ENCODE peak calls at places on chromosomes 13 and 19, in six cellular contexts. Y, O, W, I, D and C are unnamed samples.

GRCh38 chr19:46133777-46134231 is 9.3 kb upstream of the IGFL3 start:
- DNase-seq in Y (no peak), O (no peak), W (no peak), I (no peak), D (no peak), C (no peak)

GRCh38 chr13:32045537-32045936 is 14.0 kb downstream of the FRY start:
- DNase-seq in Y (no peak), O (no peak), W (no peak), I (no peak), D (no peak), C (no peak)

GRCh38 chr13:84126671-84127171 is 244.4 kb upstream of the SLITRK1 start:
- DNase-seq in Y (no peak), O (peak), W (no peak), I (no peak), D (no peak), C (no peak)

GRCh38 chr13:112994084-112994780 is 25.2 kb downstream of the MCF2L start:
- DNase-seq in Y (no peak), O (no peak), W (no peak), I (no peak), D (no peak), C (no peak)

GRCh38 chr13:23754506-23754905 is 134.7 kb downstream of the MIPEP start:
- DNase-seq in Y (peak), O (no peak), W (no peak), I (no peak), D (no peak), C (no peak)

GRCh38 chr19:49855277-49855675 is 4.3 kb downstream of the PTOV1 start:
- DNase-seq in Y (no peak), O (no peak), W (no peak), I (no peak), D (no peak), C (no peak)

GRCh38 chr19:48967346-48968178 is 2.5 kb downstream of the FTL start:
- DNase-seq in Y (peak), O (no peak), W (peak), I (no peak), D (no peak), C (no peak)

GRCh38 chr13:30982506-30982905 is 50.0 kb downstream of the TEX26 start:
- DNase-seq in Y (no peak), O (peak), W (no peak), I (no peak), D (no peak), C (no peak)

GRCh38 chr19:2362039-2362969 is 2.2 kb downstream of the TMPRSS9 start:
- DNase-seq in Y (no peak), O (no peak), W (no peak), I (no peak), D (no peak), C (no peak)

GRCh38 chr19:1259206-1259872 is 9.8 kb upstream of the CIRBP start:
- DNase-seq in Y (peak), O (peak), W (peak), I (no peak), D (no peak), C (peak)

GRCh38 chr13:51453308-51453958 is 597 bp upstream of the INTS6 start:
- DNase-seq in Y (peak), O (peak), W (peak), I (no peak), D (peak), C (peak)

GRCh38 chr19:7746903-7747884 is at the start of gene CD209:
- DNase-seq in Y (no peak), O (no peak), W (no peak), I (no peak), D (no peak), C (no peak)

GRCh38 chr19:42573642-42574041 is 21.1 kb downstream of the CEACAM8 start:
- DNase-seq in Y (no peak), O (no peak), W (no peak), I (no peak), D (no peak), C (no peak)

GRCh38 chr13:98541211-98541610 is 35.7 kb downstream of the STK24 start:
- DNase-seq in Y (no peak), O (no peak), W (no peak), I (no peak), D (no peak), C (no peak)

GRCh38 chr13:77928909-77929308 is 10.3 kb upstream of the EDNRB start:
- DNase-seq in Y (no peak), O (peak), W (no peak), I (no peak), D (no peak), C (no peak)

GRCh38 chr19:45076029-45076850 is at the start of gene ZNF296:
- DNase-seq in Y (peak), O (no peak), W (peak), I (no peak), D (peak), C (peak)

GRCh38 chr13:95083758-95084157 is 217.5 kb downstream of the ABCC4 start:
- DNase-seq in Y (no peak), O (no peak), W (no peak), I (no peak), D (no peak), C (no peak)

GRCh38 chr13:36131931-36132297 is 732 bp upstream of the DCLK1 start:
- DNase-seq in Y (no peak), O (no peak), W (no peak), I (no peak), D (no peak), C (no peak)

GRCh38 chr19:11152318-11153062 is 3.1 kb downstream of the SPC24 start:
- DNase-seq in Y (no peak), O (no peak), W (no peak), I (no peak), D (no peak), C (no peak)

GRCh38 chr19:54062643-54063042 is 1.1 kb downstream of the VSTM1 start:
- DNase-seq in Y (no peak), O (no peak), W (no peak), I (no peak), D (no peak), C (no peak)

GRCh38 chr19:1360818-1361461 is 22.8 kb upstream of the NDUFS7 start:
- DNase-seq in Y (no peak), O (no peak), W (no peak), I (no peak), D (no peak), C (no peak)

GRCh38 chr13:60583911-60584753 is 187.1 kb downstream of the TDRD3 start:
- DNase-seq in Y (no peak), O (no peak), W (peak), I (peak), D (no peak), C (no peak)

GRCh38 chr13:66586489-66586888 is 643.6 kb downstream of the PCDH9 start:
- DNase-seq in Y (no peak), O (no peak), W (no peak), I (no peak), D (no peak), C (no peak)

GRCh38 chr19:993361-993830 is 6.8 kb upstream of the GRIN3B start:
- DNase-seq in Y (peak), O (no peak), W (no peak), I (no peak), D (no peak), C (no peak)

GRCh38 chr13:57557979-57558529 is 73.5 kb upstream of the PCDH17 start:
- DNase-seq in Y (peak), O (no peak), W (no peak), I (no peak), D (no peak), C (no peak)

GRCh38 chr19:58277748-58278147 is 1.0 kb upstream of the ZNF8 start:
- DNase-seq in Y (no peak), O (no peak), W (no peak), I (no peak), D (no peak), C (no peak)

GRCh38 chr19:9991425-9992191 is 18.7 kb downstream of the COL5A3 start:
- DNase-seq in Y (no peak), O (no peak), W (no peak), I (no peak), D (no peak), C (no peak)

GRCh38 chr13:33467556-33467955 is 182.0 kb upstream of the STARD13 start:
- DNase-seq in Y (no peak), O (no peak), W (no peak), I (no peak), D (no peak), C (no peak)

GRCh38 chr13:102346769-102347168 is 55.1 kb downstream of the FGF14 start:
- DNase-seq in Y (no peak), O (no peak), W (no peak), I (no peak), D (no peak), C (no peak)

GRCh38 chr19:48249502-48250014 is 6.2 kb downstream of the CARD8 start:
- DNase-seq in Y (no peak), O (peak), W (peak), I (no peak), D (no peak), C (peak)

GRCh38 chr19:45878043-45878794 is 7.7 kb downstream of the IRF2BP1 start:
- DNase-seq in Y (peak), O (no peak), W (no peak), I (no peak), D (no peak), C (no peak)

GRCh38 chr19:32830231-32831014 is 39.1 kb downstream of the SLC7A9 start:
- DNase-seq in Y (no peak), O (no peak), W (no peak), I (no peak), D (no peak), C (no peak)

DNA sequence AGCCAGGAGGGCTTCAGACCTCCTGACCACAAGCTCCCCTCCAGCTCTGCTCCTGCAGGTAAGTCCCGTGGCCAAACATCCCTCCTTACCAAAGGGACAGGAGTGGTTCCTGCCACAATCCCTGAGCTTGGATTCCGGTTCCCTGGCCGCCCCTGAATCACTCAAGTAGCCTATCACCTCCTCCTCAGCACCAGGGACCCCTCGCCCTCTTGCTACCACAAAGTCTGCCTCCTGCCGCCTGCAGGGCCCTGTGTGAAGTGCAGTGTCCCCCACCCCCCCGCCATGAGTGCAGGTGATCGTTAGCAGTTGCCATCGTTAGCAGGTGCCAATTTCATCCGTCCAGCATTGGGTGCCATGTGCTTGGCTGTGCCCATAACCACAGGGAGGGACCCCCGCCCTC is 40.8 kb upstream of the RANBP3 start:
- DNase-seq in Y (no peak), O (no peak), W (peak), I (peak), D (no peak), C (no peak)
- TF ChIP-seq TAF1 in Y (no peak), O (no peak), W (no peak), I (no peak), D (no peak), C (no peak)

DNA sequence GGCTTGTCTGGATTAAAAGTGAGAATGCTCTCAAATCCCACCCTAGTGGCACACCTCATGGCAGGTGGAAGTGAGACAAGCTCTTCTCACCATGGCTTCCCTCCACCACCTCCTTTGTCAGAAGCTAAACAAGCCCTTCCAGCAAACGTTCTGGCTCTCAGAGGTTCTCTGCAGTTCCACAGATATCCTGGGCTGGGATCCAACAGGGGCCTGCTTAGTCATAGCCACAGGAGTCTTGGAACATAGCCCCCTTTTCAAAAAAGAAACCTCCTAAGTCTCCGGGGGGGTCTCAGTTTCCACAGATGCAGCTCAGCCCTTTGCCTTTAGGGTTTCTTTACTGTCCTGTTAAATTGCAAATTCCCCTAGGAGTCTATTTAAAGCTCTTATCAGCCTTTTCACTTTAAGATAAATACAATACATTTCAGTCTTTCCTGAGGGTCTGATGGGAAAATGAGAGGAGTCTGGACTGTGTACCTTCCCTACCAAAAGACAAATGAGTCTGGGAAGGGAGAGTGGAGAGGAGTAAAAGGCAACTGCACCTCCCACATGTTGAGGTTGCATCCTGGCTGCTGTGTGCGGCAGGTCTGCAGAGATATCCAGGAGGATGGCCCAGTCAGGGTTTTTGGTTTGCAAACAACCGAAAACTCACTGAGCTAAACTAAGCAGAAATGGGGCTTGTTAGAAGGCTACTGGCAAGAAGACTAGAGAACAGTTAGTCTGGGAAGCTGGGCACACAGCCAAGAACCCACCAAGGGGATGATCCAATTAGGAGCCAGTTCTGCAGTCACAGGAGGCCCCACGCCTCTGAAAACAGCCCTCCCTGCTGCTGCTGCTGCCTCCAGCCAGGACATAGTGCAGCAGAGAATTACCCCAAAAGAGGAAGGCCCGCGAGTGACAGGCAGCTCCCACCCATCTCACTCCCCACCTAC is 41.4 kb upstream of the SERP2 start:
- DNase-seq in Y (no peak), O (no peak), W (no peak), I (no peak), D (no peak), C (no peak)
- TF ChIP-seq POLR2AphosphoS5 in Y (no peak), O (no peak), W (no peak), I (no peak), D (no peak), C (no peak)

GRCh38 chr19:36141039-36141914 is 1.4 kb downstream of the CAPNS1 start:
- DNase-seq in Y (peak), O (peak), W (peak), I (peak), D (peak), C (peak)
- TF ChIP-seq POLR2A in Y (no peak), O (peak), W (no peak), I (no peak), D (no peak), C (no peak)

DNA sequence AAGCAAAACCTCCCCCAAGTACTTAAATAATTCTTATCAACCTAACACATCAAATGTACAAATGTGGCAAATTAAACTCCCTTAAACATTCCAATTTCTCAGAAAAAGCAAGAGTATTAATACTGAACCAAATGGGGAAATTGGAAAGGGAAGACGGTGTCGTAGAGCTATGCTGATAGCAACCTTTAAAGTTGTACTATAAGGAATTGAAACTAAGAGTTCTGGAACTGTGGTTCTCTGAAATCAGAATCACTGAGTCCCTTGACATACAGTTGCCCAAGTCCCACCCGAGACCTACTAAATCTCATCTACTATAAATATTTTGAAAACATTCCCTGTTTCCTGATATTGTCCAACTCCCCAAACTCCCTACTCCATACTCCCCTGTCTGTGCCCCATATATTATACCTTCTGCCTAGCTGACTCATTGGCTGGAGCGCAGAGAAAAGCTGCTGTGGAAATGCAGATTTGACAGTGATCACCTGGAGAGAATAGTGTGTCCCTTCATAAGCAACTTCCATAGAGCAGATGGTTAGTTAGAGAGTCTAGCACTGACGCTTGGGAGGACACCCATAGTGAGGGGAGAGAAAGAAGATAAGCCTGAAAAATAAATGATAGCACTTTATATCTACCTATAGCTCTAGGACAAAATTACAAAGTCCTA is 51.4 kb upstream of the ITM2B start:
- DNase-seq in Y (no peak), O (no peak), W (no peak), I (no peak), D (no peak), C (no peak)
- TF ChIP-seq TAF1 in Y (no peak), O (no peak), W (no peak), I (no peak), D (no peak), C (no peak)

DNA sequence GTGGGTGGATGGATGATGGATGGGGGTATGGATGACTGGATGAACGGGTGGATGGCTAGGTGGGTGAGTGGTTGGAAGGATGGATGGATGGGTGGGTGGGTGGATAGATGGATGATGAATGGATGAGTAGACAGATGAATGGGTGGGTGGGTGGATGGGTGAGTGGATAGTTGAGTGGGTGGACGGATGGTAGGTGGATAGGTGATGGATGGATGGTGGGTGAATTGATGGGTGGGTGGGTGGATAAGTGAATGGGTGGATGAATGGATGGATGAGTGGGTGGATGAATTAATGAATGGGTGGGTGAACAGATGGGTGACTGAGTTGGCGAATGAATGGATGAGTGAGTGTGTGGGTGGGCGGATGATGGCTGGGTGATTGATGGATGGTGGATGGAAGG is 4.9 kb downstream of the SMIM24 start:
- DNase-seq in Y (no peak), O (no peak), W (no peak), I (no peak), D (no peak), C (no peak)
- TF ChIP-seq POLR2AphosphoS5 in Y (no peak), O (no peak), W (no peak), I (no peak), D (no peak), C (no peak)

DNA sequence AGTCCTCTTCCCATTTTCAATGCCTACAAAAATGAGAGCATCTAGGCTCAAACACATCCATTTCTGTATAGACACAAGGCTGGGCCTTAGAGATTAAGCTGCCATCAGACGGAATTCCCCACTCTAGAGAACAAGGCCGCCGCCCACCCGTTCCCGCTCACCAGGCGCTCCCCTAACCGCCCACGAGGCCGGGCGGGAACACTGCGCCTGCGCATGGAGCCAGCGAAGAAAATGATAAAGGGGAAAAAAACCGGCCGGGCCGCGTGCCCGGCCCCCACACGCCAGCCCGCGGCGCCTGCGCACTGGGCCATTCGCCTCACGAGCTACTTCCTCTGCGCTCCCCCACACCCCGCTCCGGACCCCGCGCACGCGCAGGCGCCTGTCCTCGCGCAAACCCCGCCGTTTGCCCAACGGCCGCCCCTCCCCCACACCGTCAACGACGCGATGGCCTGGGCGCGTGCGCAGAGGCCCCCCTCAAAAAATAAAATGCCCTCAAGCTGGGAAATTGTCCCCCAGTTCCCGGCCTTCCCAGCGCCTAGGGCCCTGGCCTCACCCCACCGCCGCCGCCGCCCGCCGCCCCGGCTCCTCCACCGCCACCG is 540 bp downstream of the HNRNPL start:
- DNase-seq in Y (peak), O (peak), W (peak), I (peak), D (peak), C (peak)
- TF ChIP-seq POLR2A in Y (peak), O (peak), W (peak), I (no peak), D (peak), C (no peak)

DNA sequence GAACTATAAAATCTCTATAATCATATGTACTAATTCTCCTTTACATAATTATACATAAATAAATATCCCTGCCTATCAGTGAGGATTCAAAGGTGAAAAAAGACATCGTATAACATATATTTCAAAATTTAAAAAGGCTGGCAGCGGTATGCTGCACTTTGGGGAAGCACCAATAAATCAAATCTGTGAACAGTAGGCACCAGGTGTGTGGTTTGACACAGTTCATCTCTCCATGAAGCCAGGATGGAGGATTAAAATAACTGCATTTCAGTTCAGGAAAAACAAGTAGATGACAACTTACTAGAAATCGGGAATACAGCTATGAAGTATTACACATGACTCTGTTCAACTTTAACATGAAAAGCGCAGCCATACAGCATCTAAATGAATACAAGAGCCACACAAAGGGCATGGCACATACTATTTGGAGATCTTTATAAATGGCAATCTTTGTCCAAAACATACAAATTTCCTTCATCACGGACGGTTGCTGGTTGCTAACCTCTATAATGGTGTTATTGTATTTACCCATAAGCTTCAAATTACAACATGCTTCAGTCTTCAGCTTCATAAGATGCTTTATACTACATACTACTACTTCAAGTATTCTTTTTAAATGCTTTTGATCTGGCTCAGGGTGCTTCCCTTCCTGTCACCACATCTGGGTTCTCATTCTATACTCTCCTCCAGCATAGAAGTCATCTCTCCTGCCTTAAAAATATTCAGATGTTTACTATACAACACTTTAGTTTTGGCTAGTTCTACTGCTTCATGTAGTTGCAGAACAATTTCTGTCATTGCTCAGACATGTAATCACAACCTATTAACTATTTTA is 128.7 kb downstream of the KLF12 start:
- DNase-seq in Y (no peak), O (no peak), W (no peak), I (no peak), D (no peak), C (no peak)
- TF ChIP-seq TAF1 in Y (no peak), O (no peak), W (no peak), I (no peak), D (no peak), C (no peak)